ENCODE peak calls at places on chromosomes 6 and 20, in seven cellular contexts. C is activated naive CD4-positive, alpha-beta T cell treated with anti-CD3 and anti-CD28 coated beads, Interleukin-2, amount 50 U/mL, for 16 hours; U is osteocyte; S is activated T-helper 1 cell treated with anti-CD3 and anti-CD28 coated beads, Interleukin-12 subunit alpha, Interleukin-12 subunit beta, Interleukin-2, Interleukin-4 antibody, amounts not matched to agents 30 ng/mL and 10 ng/mL and 1 ng/mL, durations not matched to agents 14 hours and 24 hours and 36 hours; W is H7; J is NCI-H2029 treated with DMSO at 0.1 percent for 48 hours; H is A673. A is an unnamed sample.

GRCh38 chr20:51132286-51132810 is 109.4 kb upstream of the KCNG1 start:
- DNase-seq in J (no peak), W (no peak), S (no peak), C (no peak), H (no peak), U (no peak), A (no peak)

GRCh38 chr20:38298768-38299288 is 5.1 kb upstream of the BPI start:
- DNase-seq in J (no peak), C (no peak), W (no peak), H (no peak), U (no peak), S (no peak), A (peak; percentile 91)

GRCh38 chr6:51817832-51818231 is 269.6 kb downstream of the PKHD1 start:
- DNase-seq in C (no peak), U (no peak), J (no peak), H (no peak), S (no peak), W (no peak), A (no peak)

GRCh38 chr6:13462380-13463326 is 24.7 kb downstream of the GFOD1 start:
- DNase-seq in U (no peak), W (no peak), C (no peak), J (no peak), H (peak; percentile 72), S (no peak), A (no peak)

GRCh38 chr6:95548188-95548837 is 29.0 kb upstream of the MANEA start:
- DNase-seq in U (no peak), W (no peak), C (no peak), J (no peak), H (peak; percentile 18), S (no peak), A (no peak)

GRCh38 chr6:166008441-166009369 is 158.9 kb downstream of the TBXT start:
- DNase-seq in U (peak; percentile 83), H (peak; percentile 54), W (peak; percentile 78), S (no peak), J (no peak), C (no peak), A (no peak)

GRCh38 chr20:50226093-50226974 is 35.7 kb downstream of the CEBPB start:
- DNase-seq in W (no peak), U (no peak), S (no peak), H (no peak), J (no peak), C (no peak), A (peak; percentile 74)

GRCh38 chr20:45783656-45784294 is 7.9 kb downstream of the WFDC3 start:
- DNase-seq in U (no peak), H (no peak), S (no peak), W (no peak), J (peak; percentile 33), C (no peak), A (no peak)

GRCh38 chr6:2751871-2752270 is 1.1 kb upstream of the MYLK4 start:
- DNase-seq in W (no peak), J (no peak), U (no peak), S (no peak), H (no peak), C (no peak), A (no peak)

GRCh38 chr20:54176610-54177009 is 2.8 kb upstream of the CYP24A1 start:
- DNase-seq in U (no peak), C (no peak), H (no peak), S (no peak), W (no peak), J (no peak), A (no peak)

GRCh38 chr6:111482236-111482958 is 621 bp downstream of the REV3L start:
- DNase-seq in C (peak; percentile 58), H (peak; percentile 51), S (peak; percentile 43), W (peak; percentile 30), U (no peak), J (no peak), A (peak; percentile 66)

GRCh38 chr20:36519012-36519719 is 22.2 kb upstream of the MYL9 start:
- DNase-seq in C (no peak), S (no peak), W (no peak), H (no peak), U (no peak), J (no peak), A (no peak)

GRCh38 chr6:52539607-52540006 is 37.3 kb downstream of the TRAM2 start:
- DNase-seq in W (no peak), H (no peak), U (no peak), S (no peak), C (no peak), J (no peak), A (no peak)

GRCh38 chr6:75203721-75204120 is 2.1 kb downstream of the COL12A1 start:
- DNase-seq in C (no peak), S (no peak), J (no peak), W (no peak), H (no peak), U (no peak), A (peak; percentile 34)

GRCh38 chr20:33790571-33790970 is 20.6 kb upstream of the CHMP4B start:
- DNase-seq in W (no peak), C (no peak), H (no peak), U (no peak), S (no peak), J (peak; percentile 71), A (no peak)

GRCh38 chr20:37789408-37789807 is 95.6 kb downstream of the CTNNBL1 start:
- DNase-seq in H (no peak), J (no peak), C (no peak), W (no peak), S (no peak), U (no peak), A (no peak)

GRCh38 chr20:63124092-63124781 is 91.7 kb downstream of the YTHDF1 start:
- DNase-seq in W (peak; percentile 46), H (no peak), S (no peak), U (peak; percentile 81), C (no peak), J (no peak), A (no peak)

GRCh38 chr6:88473622-88474021 is 307.5 kb upstream of the CNR1 start:
- DNase-seq in W (no peak), J (no peak), S (no peak), H (no peak), C (no peak), U (no peak), A (no peak)

GRCh38 chr6:126696921-126697693 is 357.2 kb downstream of the CENPW start:
- DNase-seq in U (no peak), W (no peak), H (peak; percentile 22), J (peak; percentile 19), C (no peak), S (no peak), A (no peak)

GRCh38 chr6:101226677-101227135 is 166.8 kb upstream of the GRIK2 start:
- DNase-seq in U (no peak), C (no peak), S (no peak), J (no peak), H (peak; percentile 73), W (peak; percentile 33), A (no peak)

GRCh38 chr20:48577557-48577956 is 250.2 kb downstream of the PREX1 start:
- DNase-seq in J (no peak), H (no peak), W (no peak), S (no peak), U (no peak), C (no peak), A (no peak)

GRCh38 chr6:169647637-169648036 is 54.2 kb downstream of the WDR27 start:
- DNase-seq in H (no peak), C (no peak), S (no peak), J (no peak), W (no peak), U (no peak), A (no peak)

GRCh38 chr20:33915726-33916331 is 77.9 kb upstream of the RALY start:
- DNase-seq in U (no peak), J (no peak), W (peak; percentile 87), C (peak; percentile 61), S (peak; percentile 20), H (peak; percentile 28), A (no peak)

GRCh38 chr6:36443951-36444428 is 1.2 kb downstream of the KCTD20 start:
- DNase-seq in H (peak; percentile 32), W (peak; percentile 76), U (no peak), C (no peak), S (no peak), J (no peak), A (no peak)

GRCh38 chr6:95794749-95795148 is 217.4 kb downstream of the MANEA start:
- DNase-seq in W (no peak), J (no peak), S (no peak), H (no peak), C (no peak), U (no peak), A (no peak)

GRCh38 chr6:43941174-43941573 is 171.2 kb downstream of the VEGFA start:
- DNase-seq in H (no peak), U (peak; percentile 72), C (no peak), J (no peak), W (no peak), S (no peak), A (peak; percentile 8)

GRCh38 chr6:71238351-71238750 is 50.3 kb upstream of the OGFRL1 start:
- DNase-seq in J (no peak), W (no peak), C (no peak), H (no peak), S (no peak), U (no peak), A (no peak)

A was measured in uterus.